ENCODE peak calls at places on chromosomes 5 and 9, in six cellular contexts. S is AG10803, M is right atrium auricular region, F is T-helper 9 cell, H is GM06990, L is hepatocyte. U is an unnamed sample.

GRCh38 chr9:137406876-137407589 is 15.9 kb downstream of the EXD3 start:
- DNase-seq in S (peak), M (no peak), F (peak), H (peak), L (peak), U (no peak)

GRCh38 chr5:10789021-10789420 is 28.0 kb upstream of the DAP start:
- DNase-seq in S (peak), M (peak), F (no peak), H (no peak), L (no peak), U (peak)

GRCh38 chr9:119368681-119369581 is at the start of gene BRINP1:
- DNase-seq in S (peak), M (no peak), F (no peak), H (no peak), L (peak), U (no peak)

GRCh38 chr9:105127863-105128220 is 116.6 kb upstream of the SLC44A1 start:
- DNase-seq in S (peak), M (no peak), F (peak), H (peak), L (no peak), U (no peak)

GRCh38 chr9:33165263-33166151 is 1.6 kb downstream of the B4GALT1 start:
- DNase-seq in S (peak), M (peak), F (peak), H (peak), L (peak), U (peak)

GRCh38 chr9:129006328-129007034 is 21.6 kb downstream of the SH3GLB2 start:
- DNase-seq in S (peak), M (peak), F (peak), H (no peak), L (peak), U (peak)

GRCh38 chr9:128337972-128338371 is 2.4 kb upstream of the SLC27A4 start:
- DNase-seq in S (no peak), M (no peak), F (no peak), H (no peak), L (no peak), U (no peak)

GRCh38 chr9:132485454-132485853 is 75.4 kb downstream of the CFAP77 start:
- DNase-seq in S (no peak), M (no peak), F (no peak), H (no peak), L (no peak), U (no peak)

GRCh38 chr9:18520395-18520794 is 46.4 kb downstream of the ADAMTSL1 start:
- DNase-seq in S (peak), M (no peak), F (no peak), H (no peak), L (no peak), U (no peak)

GRCh38 chr5:164181604-164182003 is 676.2 kb downstream of the MAT2B start:
- DNase-seq in S (no peak), M (no peak), F (no peak), H (no peak), L (no peak), U (no peak)

U was measured in AG09319.